ENCODE peak calls at places on chromosomes 6 and 20, in nine cellular contexts. M, T, O, K, E, I, W, J and P are unnamed samples. For H3K4me1, the result is how much of the 10 kb centered on the place peaks cover.

GRCh38 chr6:126307859-126308258 is 32.1 kb upstream of the CENPW start:
- DNase-seq in M (peak), T (no peak), O (peak), K (no peak), E (no peak), I (no peak), W (no peak), J (no peak), P (no peak)

GRCh38 chr6:56664007-56664406 is 21.3 kb upstream of the DST start:
- DNase-seq in M (no peak), T (no peak), O (peak), K (no peak), E (no peak), I (no peak), W (no peak), J (no peak), P (no peak)

GRCh38 chr20:15653396-15654207 is 919.6 kb downstream of the KIF16B start:
- DNase-seq in M (no peak), T (no peak), O (no peak), K (no peak), E (no peak), I (no peak), W (no peak), J (no peak), P (peak)

GRCh38 chr20:2468581-2469407 is 1.8 kb downstream of the SNRPB start:
- DNase-seq in M (no peak), T (no peak), O (peak), K (no peak), E (no peak), I (no peak), W (no peak), J (no peak), P (no peak)

GRCh38 chr20:6818033-6818808 is 50.7 kb downstream of the BMP2 start:
- DNase-seq in M (no peak), T (peak), O (no peak), K (no peak), E (no peak), I (no peak), W (no peak), J (peak), P (no peak)

GRCh38 chr6:1381397-1382330 is 7.7 kb upstream of the FOXF2 start:
- DNase-seq in M (no peak), T (peak), O (no peak), K (no peak), E (no peak), I (no peak), W (peak), J (peak), P (peak)

GRCh38 chr6:147205690-147206600 is 1.7 kb downstream of the STXBP5 start:
- DNase-seq in M (no peak), T (no peak), O (peak), K (no peak), E (peak), I (no peak), W (no peak), J (no peak), P (no peak)

GRCh38 chr6:168035098-168035660 is 37.7 kb downstream of the KIF25 start:
- DNase-seq in M (peak), T (peak), O (no peak), K (no peak), E (peak), I (peak), W (peak), J (peak), P (peak)

GRCh38 chr6:147508871-147509608 is 550 bp downstream of the SAMD5 start:
- DNase-seq in M (no peak), T (peak), O (no peak), K (no peak), E (peak), I (peak), W (peak), J (peak), P (no peak)

GRCh38 chr6:139443226-139444112 is 69.0 kb upstream of the CITED2 start:
- DNase-seq in M (no peak), T (no peak), O (no peak), K (no peak), E (no peak), I (no peak), W (no peak), J (no peak), P (no peak)

GRCh38 chr6:30678964-30679726 is 6.3 kb upstream of the DHX16 start:
- DNase-seq in M (peak), T (peak), O (peak), K (peak), E (peak), I (peak), W (peak), J (peak), P (peak)

DNA sequence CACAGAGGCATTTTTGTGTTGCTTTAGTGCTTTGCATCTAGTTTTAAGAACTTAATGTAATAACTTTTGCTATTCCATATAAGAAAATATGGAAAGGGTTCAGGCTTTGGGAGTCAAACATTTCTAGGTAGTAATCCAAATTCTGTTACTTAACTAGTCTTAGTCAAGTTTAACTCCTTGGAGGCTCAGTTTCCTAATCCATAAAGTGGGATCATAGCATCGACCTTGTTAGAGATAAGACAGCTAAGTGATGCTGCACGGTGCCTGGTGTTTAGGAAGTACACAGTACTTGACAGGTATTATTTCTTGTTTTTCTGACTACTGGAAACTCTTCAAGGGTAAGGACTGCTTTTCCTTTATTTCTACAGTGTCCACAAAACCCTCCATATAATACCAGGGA is 24.5 kb upstream of the ARMH2 start:
- DNase-seq in M (no peak), T (no peak), O (no peak), K (no peak), E (no peak), I (no peak), W (no peak), J (no peak), P (no peak)
- H3K4me1 ChIP-seq in M (under half), T (under half), O (under half), K (under half), E (under half), I (under half), W (under half), J (under half), P (under half)

DNA sequence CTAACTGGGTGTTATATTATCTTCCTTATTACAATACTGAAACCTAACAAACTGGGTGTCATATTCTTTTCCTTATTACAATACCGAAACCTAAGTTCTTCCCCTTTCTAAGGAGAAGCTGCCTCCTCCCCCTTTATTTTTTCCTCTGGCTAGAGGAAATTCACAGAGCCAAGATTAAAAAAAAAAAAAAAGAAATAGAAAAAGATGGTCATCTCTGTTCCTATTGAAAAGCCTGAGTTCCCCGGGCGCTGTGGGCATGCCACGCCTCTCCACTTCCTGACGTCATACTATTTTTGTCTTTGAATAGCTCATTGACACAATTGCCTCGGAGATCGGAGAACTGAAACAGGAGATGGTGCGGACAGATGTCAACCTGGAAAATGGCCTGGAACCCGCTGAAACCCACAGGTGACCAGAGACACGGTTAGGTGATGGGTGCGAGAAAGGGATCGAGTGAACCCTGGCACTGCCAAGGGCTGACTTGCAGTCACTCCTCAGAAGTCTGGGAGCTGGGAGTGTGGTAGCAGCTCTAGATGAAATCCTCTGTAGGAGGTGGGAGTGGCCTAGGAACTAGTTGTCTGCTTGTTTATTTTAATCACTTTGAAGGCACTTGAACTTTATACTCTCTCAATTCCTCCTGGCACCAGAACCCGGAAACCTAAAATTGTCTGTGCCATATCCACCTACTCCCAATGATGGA is 82.2 kb upstream of the NAA20 start:
- DNase-seq in M (peak), T (no peak), O (peak), K (no peak), E (peak), I (peak), W (peak), J (no peak), P (no peak)
- H3K4me3 ChIP-seq in M (peak), T (no peak), O (peak), K (no peak), E (no peak), I (no peak), W (peak), J (no peak), P (no peak)

GRCh38 chr20:10411673-10412072 is 22.3 kb downstream of the MKKS start:
- DNase-seq in M (no peak), T (no peak), O (no peak), K (no peak), E (no peak), I (no peak), W (no peak), J (no peak), P (no peak)

GRCh38 chr20:10414982-10415650 is 18.9 kb downstream of the MKKS start:
- DNase-seq in M (no peak), T (peak), O (peak), K (no peak), E (no peak), I (no peak), W (no peak), J (no peak), P (no peak)

GRCh38 chr20:10408427-10408826 is 25.6 kb downstream of the MKKS start:
- DNase-seq in M (no peak), T (no peak), O (no peak), K (no peak), E (no peak), I (no peak), W (no peak), J (no peak), P (no peak)

DNA sequence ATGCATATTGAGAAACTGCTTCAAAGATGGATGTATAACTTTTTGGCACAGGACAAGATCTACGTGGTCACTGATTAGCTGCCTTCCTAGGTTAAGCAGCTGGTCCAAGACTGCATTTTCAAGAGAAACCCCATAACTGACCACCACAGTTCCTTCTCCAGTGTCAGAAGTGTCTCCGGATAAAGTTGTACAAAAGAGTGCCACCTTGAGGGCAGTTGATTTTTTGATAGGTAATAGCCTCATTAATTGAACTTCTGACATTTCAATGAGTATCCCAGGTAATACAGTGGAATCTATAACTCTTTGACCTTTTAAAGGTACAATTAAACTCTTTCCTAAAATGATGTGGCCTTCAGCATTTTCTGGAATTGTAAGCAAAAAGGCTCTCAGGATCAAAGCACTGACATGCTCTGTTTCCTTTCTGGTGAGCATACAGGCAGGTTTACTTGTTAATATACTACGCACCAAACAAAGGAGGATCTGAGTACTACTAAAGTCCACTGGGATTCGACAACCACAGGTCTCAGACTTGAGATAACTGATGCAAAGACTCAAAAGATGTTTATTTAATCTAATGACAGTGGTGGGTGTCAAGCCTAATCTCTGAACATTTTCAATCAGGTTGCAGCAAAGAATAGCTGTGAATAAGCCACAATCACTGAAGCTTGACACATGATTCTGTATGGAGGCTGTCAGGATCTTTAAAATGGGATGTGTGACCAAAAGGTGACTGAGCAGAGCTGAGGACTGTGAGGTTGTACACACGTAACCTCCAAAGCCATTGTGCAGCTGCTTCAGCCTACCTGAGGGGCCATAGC is 21.2 kb downstream of the MKKS start:
- DNase-seq in M (no peak), T (no peak), O (no peak), K (no peak), E (no peak), I (no peak), W (no peak), J (no peak), P (no peak)
- TF ChIP-seq CTCF in M (no peak), T (no peak), O (peak), K (no peak), E (no peak), I (no peak), W (no peak), J (peak), P (peak)

GRCh38 chr6:132065556-132065955 is 114.4 kb upstream of the CCN2 start:
- DNase-seq in M (no peak), T (no peak), O (peak), K (no peak), E (no peak), I (no peak), W (no peak), J (no peak), P (no peak)
- H3K4me1 ChIP-seq in M (under half), T (under half), O (under half), K (under half), E (under half), I (under half), W (under half), J (under half), P (under half)

DNA sequence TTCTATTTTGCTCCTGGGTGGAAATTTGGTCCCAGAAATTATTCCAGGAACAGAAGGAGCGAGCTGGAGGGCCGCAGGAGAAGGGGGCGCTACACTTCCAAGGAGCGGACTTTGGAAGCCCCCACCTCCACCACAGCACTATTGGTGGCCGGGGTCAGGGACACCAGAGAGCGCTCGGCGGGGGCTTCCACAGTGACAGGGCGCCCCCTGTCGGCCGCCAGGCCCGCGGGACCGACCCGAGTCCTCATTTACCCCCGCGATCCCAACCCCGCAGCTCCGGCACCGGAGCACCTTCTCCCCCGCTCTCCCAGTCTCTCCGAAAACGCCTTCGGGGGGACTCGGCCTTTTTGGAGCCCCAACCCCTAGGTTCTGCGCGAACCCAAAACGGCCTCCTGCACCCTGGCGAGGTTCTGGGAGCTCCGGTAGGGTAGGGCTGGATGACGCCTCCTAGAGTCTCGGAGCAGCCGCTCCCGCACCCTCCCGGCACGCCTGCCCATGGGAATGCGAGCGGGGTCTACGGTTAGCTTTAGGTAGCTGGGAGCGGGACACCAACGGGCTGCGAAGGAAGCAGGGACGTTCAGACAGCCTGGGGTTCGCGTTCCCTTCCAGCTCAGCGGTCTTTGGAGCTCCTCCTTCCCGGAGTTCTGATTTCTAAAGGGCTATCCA is 2.4 kb upstream of the FOXA2 start:
- DNase-seq in M (peak), T (peak), O (no peak), K (no peak), E (no peak), I (peak), W (no peak), J (peak), P (peak)
- H3K4me3 ChIP-seq in M (peak), T (peak), O (no peak), K (no peak), E (no peak), I (no peak), W (no peak), J (no peak), P (no peak)

GRCh38 chr20:51542894-51543788 is 622 bp upstream of the NFATC2 start:
- DNase-seq in M (no peak), T (no peak), O (no peak), K (no peak), E (no peak), I (peak), W (no peak), J (no peak), P (peak)

GRCh38 chr20:51545515-51545914 is 3.0 kb upstream of the NFATC2 start:
- DNase-seq in M (no peak), T (no peak), O (no peak), K (no peak), E (no peak), I (no peak), W (no peak), J (no peak), P (no peak)

GRCh38 chr20:51542033-51542893 is at the start of gene NFATC2:
- DNase-seq in M (peak), T (peak), O (no peak), K (peak), E (peak), I (peak), W (peak), J (peak), P (peak)

GRCh38 chr20:51540585-51540984 is 1.9 kb downstream of the NFATC2 start:
- DNase-seq in M (no peak), T (no peak), O (no peak), K (no peak), E (no peak), I (no peak), W (no peak), J (no peak), P (no peak)

GRCh38 chr20:51541189-51542032 is 1.1 kb downstream of the NFATC2 start:
- DNase-seq in M (peak), T (peak), O (no peak), K (peak), E (peak), I (peak), W (peak), J (peak), P (peak)
- TF ChIP-seq CTCF in M (no peak), T (no peak), O (no peak), K (no peak), E (no peak), I (no peak), W (no peak), J (no peak), P (peak)

DNA sequence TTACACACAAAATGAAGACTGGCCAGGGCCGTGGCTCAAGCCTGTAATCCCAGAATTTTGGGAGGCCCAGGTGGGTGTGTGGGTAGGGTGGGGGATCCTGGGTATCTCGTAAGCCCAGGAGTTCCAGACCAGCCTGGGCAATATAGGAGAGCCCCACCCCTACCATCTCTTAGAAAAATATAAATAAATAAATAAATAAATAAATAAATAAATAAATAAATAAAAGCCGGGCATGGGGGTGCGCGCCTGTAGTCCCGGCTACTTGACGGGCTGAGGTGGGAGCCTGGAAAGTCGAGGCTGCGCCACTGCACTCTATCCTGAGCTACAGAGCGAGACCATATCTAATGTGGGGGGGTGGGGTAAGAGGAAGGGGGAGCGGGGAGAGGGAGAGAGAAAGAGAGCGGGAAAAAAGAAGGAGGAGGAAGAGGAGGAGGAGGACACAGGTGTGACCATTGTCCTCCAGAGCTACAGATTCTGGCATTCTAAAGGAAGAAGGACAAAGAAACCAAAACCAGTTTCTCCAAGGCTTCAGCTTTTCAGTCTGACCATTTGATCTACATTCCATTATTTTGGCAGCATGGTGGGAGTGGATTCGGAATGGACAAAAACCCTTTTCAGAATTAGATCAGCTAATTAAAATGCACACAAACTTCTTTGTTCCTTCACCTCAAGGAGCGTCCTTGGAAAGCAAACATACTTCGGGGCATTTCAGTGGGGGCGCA is 616 bp upstream of the C6orf141 start:
- DNase-seq in M (no peak), T (peak), O (no peak), K (no peak), E (no peak), I (no peak), W (no peak), J (no peak), P (no peak)
- H3K4me1 ChIP-seq in M (under half), T (under half), O (under half), K (under half), E (under half), I (under half), W (under half), J (under half), P (under half)

GRCh38 chr6:45478235-45478634 is 100.5 kb upstream of the SUPT3H start:
- DNase-seq in M (no peak), T (no peak), O (peak), K (no peak), E (no peak), I (no peak), W (no peak), J (no peak), P (no peak)

GRCh38 chr6:45479834-45480696 is 102.3 kb upstream of the SUPT3H start:
- DNase-seq in M (no peak), T (no peak), O (peak), K (no peak), E (no peak), I (no peak), W (no peak), J (no peak), P (no peak)

GRCh38 chr6:45476341-45476740 is 98.6 kb upstream of the SUPT3H start:
- DNase-seq in M (no peak), T (no peak), O (no peak), K (no peak), E (no peak), I (no peak), W (no peak), J (no peak), P (no peak)

GRCh38 chr6:45477278-45477677 is 99.5 kb upstream of the SUPT3H start:
- DNase-seq in M (no peak), T (no peak), O (peak), K (no peak), E (no peak), I (no peak), W (no peak), J (no peak), P (no peak)

DNA sequence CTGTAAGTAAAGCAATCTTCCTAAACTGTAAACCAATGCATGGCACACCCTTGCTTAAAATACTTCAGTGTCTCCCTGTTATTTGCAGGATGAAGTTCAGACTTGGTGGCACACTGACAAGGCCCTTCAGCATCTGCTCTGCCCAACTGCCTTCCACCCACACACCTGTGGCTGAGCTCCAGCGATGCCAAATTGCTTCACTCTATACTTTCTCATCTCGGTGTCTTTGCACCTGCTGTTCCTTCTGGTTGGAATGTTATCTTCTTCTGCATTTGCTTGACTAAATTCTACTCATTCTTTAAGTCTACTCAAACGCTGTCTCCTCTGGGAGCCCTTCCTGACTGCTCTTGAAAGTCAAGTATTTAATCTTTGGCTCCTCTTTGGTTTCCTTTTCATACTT is 100.1 kb upstream of the SUPT3H start:
- DNase-seq in M (no peak), T (no peak), O (peak), K (no peak), E (no peak), I (no peak), W (no peak), J (no peak), P (no peak)
- H3K4me3 ChIP-seq in M (no peak), T (no peak), O (no peak), K (no peak), E (no peak), I (no peak), W (no peak), J (no peak), P (no peak)

GRCh38 chr20:59997886-59998285 is 39.7 kb downstream of the CDH26 start:
- DNase-seq in M (no peak), T (no peak), O (no peak), K (no peak), E (no peak), I (no peak), W (no peak), J (no peak), P (no peak)
- TF ChIP-seq CTCF in M (no peak), T (no peak), O (no peak), K (no peak), E (no peak), I (no peak), W (no peak), J (no peak), P (no peak)